ENCODE peak calls at places on chromosome 4, in seven cellular contexts. D is PC-3, G is tibial artery, P is dorsolateral prefrontal cortex, V is AG04450, K is AG10803, O is kidney epithelial cell. E is an unnamed sample.

GRCh38 chr4:95838192-95838591 is 1.7 kb upstream of the PDHA2 start:
- DNase-seq in D (no peak), G (no peak), P (no peak), V (no peak), K (no peak), O (no peak), E (no peak)

GRCh38 chr4:1192091-1192492 is 19.7 kb upstream of the SPON2 start:
- DNase-seq in D (peak), G (peak), P (peak), V (peak), K (peak), O (peak), E (peak)

GRCh38 chr4:96352051-96352517 is 512.2 kb downstream of the PDHA2 start:
- DNase-seq in D (peak), G (no peak), P (no peak), V (no peak), K (no peak), O (no peak), E (peak)

GRCh38 chr4:186931519-186931918 is 207.9 kb upstream of the FAT1 start:
- DNase-seq in D (peak), G (no peak), P (no peak), V (no peak), K (peak), O (no peak), E (peak)

GRCh38 chr4:85486425-85487101 is 11.6 kb downstream of the ARHGAP24 start:
- DNase-seq in D (no peak), G (no peak), P (no peak), V (no peak), K (peak), O (no peak), E (peak)

GRCh38 chr4:104394409-104394813 is 100.3 kb downstream of the CXXC4 start:
- DNase-seq in D (no peak), G (no peak), P (peak), V (no peak), K (no peak), O (no peak), E (no peak)

GRCh38 chr4:54937501-54937900 is 187.9 kb downstream of the KDR start:
- DNase-seq in D (peak), G (no peak), P (no peak), V (no peak), K (no peak), O (no peak), E (no peak)

GRCh38 chr4:6313216-6313615 is 43.6 kb downstream of the WFS1 start:
- DNase-seq in D (peak), G (no peak), P (no peak), V (no peak), K (no peak), O (no peak), E (no peak)

GRCh38 chr4:5798946-5799345 is 87.9 kb downstream of the EVC start:
- DNase-seq in D (no peak), G (no peak), P (no peak), V (no peak), K (no peak), O (no peak), E (no peak)

GRCh38 chr4:169720529-169720928 is 37.2 kb downstream of the HPF1 start:
- DNase-seq in D (no peak), G (no peak), P (no peak), V (no peak), K (no peak), O (no peak), E (no peak)

GRCh38 chr4:129926936-129927335 is 831.0 kb downstream of the C4orf33 start:
- DNase-seq in D (peak), G (no peak), P (no peak), V (no peak), K (no peak), O (no peak), E (no peak)

GRCh38 chr4:10535900-10536299 is 78.7 kb upstream of the ZNF518B start:
- DNase-seq in D (no peak), G (no peak), P (no peak), V (no peak), K (no peak), O (no peak), E (no peak)

GRCh38 chr4:5127556-5127955 is 76.3 kb downstream of the STK32B start:
- DNase-seq in D (no peak), G (no peak), P (no peak), V (no peak), K (no peak), O (no peak), E (peak)

GRCh38 chr4:169404959-169405358 is 134.2 kb upstream of the SH3RF1 start:
- DNase-seq in D (peak), G (no peak), P (no peak), V (no peak), K (peak), O (no peak), E (peak)

GRCh38 chr4:156344397-156344796 is 390.7 kb upstream of the CTSO start:
- DNase-seq in D (no peak), G (no peak), P (no peak), V (no peak), K (no peak), O (no peak), E (no peak)

GRCh38 chr4:13640149-13640671 is 12.7 kb upstream of the BOD1L1 start:
- DNase-seq in D (peak), G (no peak), P (no peak), V (no peak), K (peak), O (peak), E (peak)

GRCh38 chr4:54085284-54085683 is 14.7 kb upstream of the GSX2 start:
- DNase-seq in D (peak), G (peak), P (peak), V (peak), K (peak), O (peak), E (peak)

GRCh38 chr4:2855584-2855983 is 11.9 kb downstream of the ADD1 start:
- DNase-seq in D (no peak), G (no peak), P (no peak), V (no peak), K (no peak), O (no peak), E (no peak)

GRCh38 chr4:2856266-2856665 is 12.6 kb downstream of the ADD1 start:
- DNase-seq in D (no peak), G (no peak), P (no peak), V (no peak), K (no peak), O (no peak), E (no peak)

GRCh38 chr4:2849267-2850140 is 5.9 kb downstream of the ADD1 start:
- DNase-seq in D (no peak), G (no peak), P (no peak), V (no peak), K (peak), O (no peak), E (peak)

GRCh38 chr4:2850966-2851782 is 7.5 kb downstream of the ADD1 start:
- DNase-seq in D (no peak), G (no peak), P (no peak), V (no peak), K (peak), O (no peak), E (peak)

GRCh38 chr4:2852481-2852881 is 8.8 kb downstream of the ADD1 start:
- DNase-seq in D (no peak), G (no peak), P (no peak), V (no peak), K (no peak), O (no peak), E (peak)
- H3K4me3 ChIP-seq in D (no peak), G (no peak), P (no peak), V (no peak), K (no peak), O (no peak), E (no peak)

DNA sequence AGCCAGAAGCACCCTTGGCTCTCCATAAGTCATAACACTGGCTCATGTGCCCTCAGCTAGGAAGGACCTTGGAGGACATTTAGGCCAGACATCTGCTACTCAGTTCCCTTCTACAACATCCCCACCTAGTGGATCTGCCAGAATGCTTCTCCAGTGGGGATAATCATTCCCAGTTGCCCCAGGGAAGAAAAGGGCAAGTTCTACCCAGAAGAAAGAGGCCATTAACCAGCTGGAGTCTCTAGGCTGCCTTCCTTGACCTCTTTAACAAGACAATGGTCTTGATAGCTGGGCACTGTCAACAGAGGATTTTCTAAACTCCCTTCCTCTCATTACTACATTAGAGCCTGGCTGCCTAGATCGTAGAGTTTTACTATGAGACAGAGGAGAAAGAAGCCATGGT is 42.0 kb downstream of the LGI2 start:
- DNase-seq in D (peak), G (no peak), P (no peak), V (no peak), K (peak), O (no peak), E (peak)
- TF ChIP-seq CTCF in D (peak), G (peak), P (no peak), V (peak), K (peak), O (peak), E (peak)

GRCh38 chr4:173001571-173001970 is 167.0 kb upstream of the GALNT7 start:
- DNase-seq in D (peak), G (no peak), P (no peak), V (no peak), K (peak), O (no peak), E (peak)

GRCh38 chr4:173005912-173006633 is 162.5 kb upstream of the GALNT7 start:
- DNase-seq in D (no peak), G (no peak), P (no peak), V (no peak), K (no peak), O (no peak), E (no peak)

GRCh38 chr4:172997851-172998250 is 170.8 kb upstream of the GALNT7 start:
- DNase-seq in D (no peak), G (no peak), P (no peak), V (no peak), K (no peak), O (no peak), E (no peak)

GRCh38 chr4:172998527-172999469 is 169.8 kb upstream of the GALNT7 start:
- DNase-seq in D (peak), G (no peak), P (no peak), V (no peak), K (peak), O (peak), E (peak)

GRCh38 chr4:173002840-173003561 is 165.6 kb upstream of the GALNT7 start:
- DNase-seq in D (no peak), G (no peak), P (no peak), V (no peak), K (no peak), O (no peak), E (no peak)
- H3K4me3 ChIP-seq in D (no peak), G (no peak), P (no peak), V (no peak), K (no peak), O (no peak), E (no peak)

GRCh38 chr4:183658362-183659028 is 490 bp downstream of the RWDD4 start:
- DNase-seq in D (peak), G (no peak), P (no peak), V (no peak), K (peak), O (no peak), E (peak)
- TF ChIP-seq CTCF in D (no peak), G (no peak), P (no peak), V (no peak), K (no peak), O (no peak), E (no peak)

DNA sequence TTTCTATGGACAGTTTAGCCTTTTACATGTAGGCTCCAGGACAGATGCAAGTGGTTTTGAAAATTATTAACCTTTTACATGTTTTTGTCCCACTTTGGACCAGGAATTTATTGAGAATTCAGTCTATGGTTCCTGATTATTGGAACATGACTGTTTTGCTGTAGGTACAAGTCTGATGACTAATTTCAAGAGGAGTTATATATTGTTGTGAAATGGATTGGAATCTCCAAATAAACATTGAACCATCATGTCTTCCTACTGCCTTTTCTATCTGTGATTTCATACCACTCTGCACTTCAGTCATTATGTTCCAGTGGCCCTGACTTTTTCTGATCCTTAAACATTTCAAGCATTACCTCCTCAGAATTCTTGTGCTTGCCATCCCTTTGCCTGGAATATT is 35.9 kb downstream of the TBC1D19 start:
- DNase-seq in D (peak), G (no peak), P (no peak), V (peak), K (peak), O (peak), E (peak)
- H3K4me3 ChIP-seq in D (no peak), G (no peak), P (no peak), V (no peak), K (no peak), O (no peak), E (no peak)

DNA sequence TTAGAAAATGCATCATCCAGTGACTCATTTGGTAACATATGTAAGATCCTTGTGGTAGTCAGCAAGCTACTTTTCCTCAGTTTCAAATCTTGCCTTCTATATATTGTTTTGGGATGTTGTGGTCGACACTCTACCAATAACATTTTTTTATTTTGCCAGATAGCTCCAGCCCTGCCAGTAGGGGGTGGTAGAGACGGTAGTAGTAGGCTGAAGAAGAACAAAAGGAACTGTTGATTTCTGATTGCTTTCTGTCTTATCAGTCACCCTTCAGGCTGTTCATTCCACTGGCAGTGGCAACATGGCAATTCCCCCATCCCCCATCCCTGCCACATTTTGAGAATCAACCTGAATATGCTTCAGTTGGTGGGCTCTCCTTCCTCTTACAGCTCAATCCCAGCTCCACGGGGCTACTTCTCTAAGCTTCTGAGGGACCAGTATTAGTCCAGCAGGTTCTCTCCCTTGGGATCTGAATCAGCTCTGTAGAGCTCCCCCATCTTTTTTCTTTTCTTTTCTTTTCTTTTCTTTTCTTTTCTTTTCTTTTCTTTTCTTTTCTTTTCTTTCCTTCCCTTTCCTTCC is 171.5 kb upstream of the VEGFC start:
- DNase-seq in D (peak), G (no peak), P (no peak), V (no peak), K (no peak), O (no peak), E (no peak)
- TF ChIP-seq CTCF in D (peak), G (no peak), P (no peak), V (peak), K (peak), O (peak), E (peak)